ENCODE peak calls at places on chromosomes 16 and 17, in six cellular contexts. Q, F, I, B, X and W are unnamed samples.
A peak's percentile ranks its signal among the peaks of the same experiment; 100 is the strongest.

GRCh38 chr17:82696259-82696658 is 2.2 kb downstream of the RAB40B start:
- DNase-seq in Q (no peak), F (no peak), I (no peak), B (no peak), X (no peak), W (no peak)

GRCh38 chr17:2023692-2024571 is 1.2 kb downstream of the RTN4RL1 start:
- DNase-seq in Q (peak; percentile 69), F (no peak), I (peak; percentile 22), B (no peak), X (peak; percentile 72), W (peak; percentile 52)

GRCh38 chr17:63406689-63407330 is 39.3 kb downstream of the CYB561 start:
- DNase-seq in Q (no peak), F (peak; percentile 40), I (peak; percentile 93), B (peak; percentile 76), X (peak; percentile 78), W (peak; percentile 75)

GRCh38 chr16:51326131-51326856 is 175.2 kb upstream of the SALL1 start:
- DNase-seq in Q (no peak), F (no peak), I (peak; percentile 85), B (no peak), X (no peak), W (no peak)

GRCh38 chr17:1639549-1639948 is 6.0 kb downstream of the SCARF1 start:
- DNase-seq in Q (no peak), F (no peak), I (no peak), B (no peak), X (no peak), W (no peak)

GRCh38 chr17:10070690-10071089 is 127.7 kb downstream of the GAS7 start:
- DNase-seq in Q (no peak), F (no peak), I (no peak), B (no peak), X (no peak), W (no peak)

GRCh38 chr17:47813077-47813476 is 8.5 kb downstream of the OSBPL7 start:
- DNase-seq in Q (no peak), F (no peak), I (no peak), B (no peak), X (no peak), W (no peak)

GRCh38 chr16:88061346-88062110 is 110.3 kb downstream of the BANP start:
- DNase-seq in Q (peak; percentile 8), F (no peak), I (no peak), B (no peak), X (no peak), W (no peak)

GRCh38 chr17:78166416-78166815 is 2.0 kb upstream of the SYNGR2 start:
- DNase-seq in Q (no peak), F (no peak), I (no peak), B (no peak), X (no peak), W (no peak)

GRCh38 chr16:82350560-82350959 is 180.5 kb upstream of the MPHOSPH6 start:
- DNase-seq in Q (no peak), F (no peak), I (no peak), B (no peak), X (no peak), W (no peak)

GRCh38 chr17:72303787-72304733 is 183.2 kb downstream of the SOX9 start:
- DNase-seq in Q (no peak), F (no peak), I (no peak), B (no peak), X (no peak), W (no peak)
- TF ChIP-seq CTCF in Q (no peak), F (no peak), I (no peak), B (no peak), X (no peak), W (no peak)

GRCh38 chr17:3647769-3648540 is 11.4 kb downstream of the CTNS start:
- DNase-seq in Q (peak; percentile 72), F (no peak), I (peak; percentile 63), B (no peak), X (no peak), W (peak; percentile 67)
- TF ChIP-seq CTCF in Q (peak; percentile 49), F (peak; percentile 20), I (peak; percentile 78), B (peak; percentile 50), X (no peak), W (peak; percentile 63)

DNA sequence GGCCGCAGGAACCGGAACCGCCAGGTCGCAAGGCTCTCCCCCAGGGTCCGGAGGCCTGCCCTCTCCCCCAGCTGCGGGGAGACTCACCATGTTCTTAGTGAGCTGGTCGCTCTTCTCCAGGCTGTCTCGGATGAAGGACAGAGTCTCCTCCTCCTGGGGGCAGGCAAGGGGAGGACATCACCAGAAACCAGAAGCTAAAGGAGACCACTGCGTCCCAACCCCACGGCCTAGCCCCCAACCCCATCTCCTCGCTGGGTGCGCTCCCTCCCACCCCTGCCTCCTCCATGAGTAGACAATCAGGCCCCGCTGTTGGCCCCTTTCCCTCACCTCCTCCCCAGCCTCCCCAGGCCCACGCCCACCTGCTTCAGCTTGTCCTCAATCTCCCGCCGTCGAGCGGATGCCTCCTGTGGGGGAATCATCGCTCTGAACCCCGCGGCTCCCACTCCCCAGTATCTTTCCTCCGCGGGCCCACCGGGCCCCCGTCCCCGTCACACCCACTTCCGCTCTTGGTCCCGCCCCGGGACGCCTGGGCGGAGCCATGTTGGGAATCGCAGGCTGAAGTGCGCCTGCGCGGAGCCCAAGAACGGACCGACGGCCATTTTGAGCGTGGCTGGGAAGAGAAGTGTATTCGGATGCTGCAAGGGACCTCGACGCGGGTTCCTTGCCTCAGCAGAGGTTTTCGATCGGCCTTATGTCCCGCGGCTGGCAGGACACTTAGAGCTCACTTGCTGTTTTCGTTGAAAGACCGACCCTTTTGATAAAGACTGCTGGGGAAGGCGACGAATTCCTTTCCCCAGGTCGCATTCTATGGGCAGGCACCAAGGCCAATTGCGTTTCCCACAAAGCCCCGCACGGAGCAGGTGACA is at the start of gene EXOC7:
- DNase-seq in Q (peak; percentile 97), F (peak; percentile 92), I (peak; percentile 82), B (peak; percentile 99), X (peak; percentile 89), W (peak; percentile 97)
- TF ChIP-seq CTCF in Q (no peak), F (no peak), I (peak; percentile 39), B (no peak), X (peak; percentile 13), W (no peak)

GRCh38 chr17:75241143-75241430 is 20.3 kb downstream of the GGA3 start:
- DNase-seq in Q (peak; percentile 65), F (no peak), I (no peak), B (no peak), X (no peak), W (no peak)
- TF ChIP-seq CTCF in Q (no peak), F (no peak), I (no peak), B (no peak), X (no peak), W (no peak)